ENCODE peak calls at places on chromosomes 7 and 10, in four cellular contexts. V is endothelial cell of umbilical vein, R is NCI-H1436, C is fibroblast of mammary gland. T is an unnamed sample.
A peak's percentile ranks its signal among the peaks of the same experiment; 100 is the strongest.

GRCh38 chr10:86851329-86852207 is 95.1 kb downstream of the BMPR1A start:
- DNase-seq in C (peak; percentile 98), V (no peak), R (no peak), T (no peak)

GRCh38 chr7:597348-598178 is 77.9 kb upstream of the PDGFA start:
- DNase-seq in V (no peak), C (no peak), R (no peak), T (no peak)

GRCh38 chr7:102453319-102453718 is 11.3 kb downstream of the ALKBH4 start:
- DNase-seq in R (no peak), C (no peak), V (no peak), T (no peak)

GRCh38 chr10:126639084-126639483 is 31.4 kb downstream of the C10orf90 start:
- DNase-seq in C (no peak), R (no peak), V (no peak), T (no peak)

GRCh38 chr7:143237363-143237762 is 15.5 kb downstream of the TAS2R40 start:
- DNase-seq in C (no peak), R (no peak), V (no peak), T (no peak)

GRCh38 chr7:38169862-38170261 is 8.2 kb upstream of the STARD3NL start:
- DNase-seq in R (no peak), V (peak; percentile 44), C (peak; percentile 85), T (no peak)

GRCh38 chr10:3868274-3868669 is 83.3 kb upstream of the KLF6 start:
- DNase-seq in R (no peak), V (no peak), C (no peak), T (no peak)

GRCh38 chr7:105963038-105963667 is at the start of gene CDHR3:
- DNase-seq in V (no peak), R (no peak), C (no peak), T (no peak)

GRCh38 chr7:50962962-50963374 is 180.3 kb upstream of the GRB10 start:
- DNase-seq in V (peak; percentile 93), C (peak; percentile 54), R (peak; percentile 43), T (peak; percentile 90)

GRCh38 chr7:94584113-94584512 is 71.8 kb downstream of the SGCE start:
- DNase-seq in C (peak; percentile 24), V (no peak), R (no peak), T (no peak)

GRCh38 chr7:36790280-36790679 is 66.0 kb upstream of the AOAH start:
- DNase-seq in V (no peak), R (no peak), C (no peak), T (no peak)

GRCh38 chr10:59648711-59649201 is 60.9 kb downstream of the SLC16A9 start:
- DNase-seq in C (peak; percentile 40), R (peak; percentile 63), V (no peak), T (no peak)

GRCh38 chr7:18890134-18890533 is 227.3 kb downstream of the TWIST1 start:
- DNase-seq in R (no peak), V (peak; percentile 26), C (peak; percentile 96), T (no peak)

GRCh38 chr10:133327651-133328357 is 8.9 kb downstream of the CALY start:
- DNase-seq in C (peak; percentile 16), V (no peak), R (no peak), T (peak; percentile 78)

GRCh38 chr10:118868618-118869017 is 113.8 kb upstream of the CACUL1 start:
- DNase-seq in R (no peak), V (no peak), C (no peak), T (no peak)

GRCh38 chr10:132156382-132156781 is 30.4 kb upstream of the DPYSL4 start:
- DNase-seq in C (no peak), V (no peak), R (no peak), T (no peak)

GRCh38 chr7:139660317-139661042 is 117.3 kb downstream of the HIPK2 start:
- DNase-seq in V (no peak), C (no peak), R (no peak), T (no peak)

GRCh38 chr7:83413831-83414230 is 235.1 kb downstream of the SEMA3E start:
- DNase-seq in V (peak; percentile 7), C (peak; percentile 25), R (peak; percentile 74), T (peak; percentile 33)

GRCh38 chr10:68553138-68553537 is 7.0 kb upstream of the TET1 start:
- DNase-seq in V (no peak), R (no peak), C (no peak), T (no peak)

GRCh38 chr10:29948971-29949370 is 110.4 kb downstream of the JCAD start:
- DNase-seq in C (no peak), R (no peak), V (no peak), T (no peak)

GRCh38 chr7:154682003-154682402 is 320.9 kb downstream of the PAXIP1 start:
- DNase-seq in R (no peak), C (no peak), V (no peak), T (no peak)

GRCh38 chr10:74437822-74438221 is 286.8 kb downstream of the ADK start:
- DNase-seq in C (peak; percentile 61), R (no peak), V (no peak), T (no peak)

GRCh38 chr7:70598976-70599375 is 533.0 kb upstream of the GALNT17 start:
- DNase-seq in R (no peak), C (peak; percentile 65), V (no peak), T (no peak)

GRCh38 chr7:146115665-146116451 is 743 bp upstream of the CNTNAP2 start:
- DNase-seq in C (peak; percentile 23), V (peak; percentile 1), R (peak; percentile 57), T (peak; percentile 57)

T was measured in SHP77.